ENCODE peak calls at places on chromosomes 6 and 20, in nine cellular contexts. One of them, this sample, is unnamed.

GRCh38 chr6:19805146-19805515 is 32.0 kb upstream of the ID4 start:
- DNase-seq in left cardiac atrium: no peak
- DNase-seq in HT-29: peak; percentile 45
- DNase-seq in NAMALWA: no peak
- DNase-seq in OCI-LY7: no peak
- DNase-seq in NCI-H1092 treated with DMSO at 0.1 percent for 48 hours: no peak
- DNase-seq in NCI-H460: no peak
- DNase-seq in AG09319: no peak
- DNase-seq in NT2/D1: no peak
- DNase-seq in this sample: no peak

GRCh38 chr6:22072939-22073338 is 223.9 kb downstream of the PRL start:
- DNase-seq in left cardiac atrium: no peak
- DNase-seq in HT-29: no peak
- DNase-seq in NAMALWA: no peak
- DNase-seq in OCI-LY7: no peak
- DNase-seq in NCI-H1092 treated with DMSO at 0.1 percent for 48 hours: no peak
- DNase-seq in NCI-H460: no peak
- DNase-seq in AG09319: no peak
- DNase-seq in NT2/D1: no peak
- DNase-seq in this sample: no peak

GRCh38 chr6:63565727-63566625 is 6.3 kb upstream of the LOC128125822 start:
- DNase-seq in left cardiac atrium: no peak
- DNase-seq in HT-29: no peak
- DNase-seq in NAMALWA: no peak
- DNase-seq in OCI-LY7: no peak
- DNase-seq in NCI-H1092 treated with DMSO at 0.1 percent for 48 hours: no peak
- DNase-seq in NCI-H460: no peak
- DNase-seq in AG09319: no peak
- DNase-seq in NT2/D1: no peak
- DNase-seq in this sample: no peak

GRCh38 chr6:1226208-1227099 is 85.4 kb upstream of the FOXQ1 start:
- DNase-seq in left cardiac atrium: no peak
- DNase-seq in HT-29: no peak
- DNase-seq in NAMALWA: no peak
- DNase-seq in OCI-LY7: no peak
- DNase-seq in NCI-H1092 treated with DMSO at 0.1 percent for 48 hours: no peak
- DNase-seq in NCI-H460: no peak
- DNase-seq in AG09319: no peak
- DNase-seq in NT2/D1: no peak
- DNase-seq in this sample: no peak

GRCh38 chr6:112563368-112563767 is 216.2 kb downstream of the RFPL4B start:
- DNase-seq in left cardiac atrium: no peak
- DNase-seq in HT-29: no peak
- DNase-seq in NAMALWA: no peak
- DNase-seq in OCI-LY7: no peak
- DNase-seq in NCI-H1092 treated with DMSO at 0.1 percent for 48 hours: no peak
- DNase-seq in NCI-H460: no peak
- DNase-seq in AG09319: no peak
- DNase-seq in NT2/D1: peak; percentile 63
- DNase-seq in this sample: peak; percentile 16

GRCh38 chr20:41029150-41029872 is 689 bp downstream of the TOP1 start:
- DNase-seq in left cardiac atrium: peak; percentile 43
- DNase-seq in HT-29: peak; percentile 76
- DNase-seq in NAMALWA: peak; percentile 39
- DNase-seq in OCI-LY7: no peak
- DNase-seq in NCI-H1092 treated with DMSO at 0.1 percent for 48 hours: peak; percentile 41
- DNase-seq in NCI-H460: no peak
- DNase-seq in AG09319: no peak
- DNase-seq in NT2/D1: no peak
- DNase-seq in this sample: peak; percentile 21

GRCh38 chr6:134979142-134979541 is 29.2 kb upstream of the ALDH8A1 start:
- DNase-seq in left cardiac atrium: no peak
- DNase-seq in HT-29: no peak
- DNase-seq in NAMALWA: no peak
- DNase-seq in OCI-LY7: no peak
- DNase-seq in NCI-H1092 treated with DMSO at 0.1 percent for 48 hours: no peak
- DNase-seq in NCI-H460: no peak
- DNase-seq in AG09319: no peak
- DNase-seq in NT2/D1: no peak
- DNase-seq in this sample: no peak

GRCh38 chr6:3383525-3383924 is 73.3 kb downstream of the SLC22A23 start:
- DNase-seq in left cardiac atrium: no peak
- DNase-seq in HT-29: peak; percentile 67
- DNase-seq in NAMALWA: no peak
- DNase-seq in OCI-LY7: no peak
- DNase-seq in NCI-H1092 treated with DMSO at 0.1 percent for 48 hours: no peak
- DNase-seq in NCI-H460: peak; percentile 29
- DNase-seq in AG09319: no peak
- DNase-seq in NT2/D1: no peak
- DNase-seq in this sample: no peak

GRCh38 chr6:95587989-95588388 is 10.7 kb downstream of the MANEA start:
- DNase-seq in left cardiac atrium: no peak
- DNase-seq in HT-29: no peak
- DNase-seq in NAMALWA: no peak
- DNase-seq in OCI-LY7: no peak
- DNase-seq in NCI-H1092 treated with DMSO at 0.1 percent for 48 hours: no peak
- DNase-seq in NCI-H460: no peak
- DNase-seq in AG09319: no peak
- DNase-seq in NT2/D1: no peak
- DNase-seq in this sample: no peak

GRCh38 chr6:167282165-167282564 is 8.9 kb upstream of the UNC93A start:
- DNase-seq in left cardiac atrium: no peak
- DNase-seq in HT-29: no peak
- DNase-seq in NAMALWA: no peak
- DNase-seq in OCI-LY7: no peak
- DNase-seq in NCI-H1092 treated with DMSO at 0.1 percent for 48 hours: no peak
- DNase-seq in NCI-H460: no peak
- DNase-seq in AG09319: no peak
- DNase-seq in NT2/D1: no peak
- DNase-seq in this sample: no peak

GRCh38 chr6:54018722-54019121 is 92.5 kb upstream of the MLIP start:
- DNase-seq in left cardiac atrium: no peak
- DNase-seq in HT-29: no peak
- DNase-seq in NAMALWA: no peak
- DNase-seq in OCI-LY7: no peak
- DNase-seq in NCI-H1092 treated with DMSO at 0.1 percent for 48 hours: no peak
- DNase-seq in NCI-H460: no peak
- DNase-seq in AG09319: no peak
- DNase-seq in NT2/D1: no peak
- DNase-seq in this sample: no peak

This sample was measured in WTC11.